ENCODE peak calls at places on chromosomes 7 and 10, in nine cellular contexts. Q is sigmoid colon, J is H1, E is breast epithelium, B is transverse colon, F is ovary, R is A549, Y is IMR-90, X is Peyer's patch. N is an unnamed sample.

GRCh38 chr7:130341882-130342281 is 2.7 kb upstream of the CPA5 start:
- DNase-seq in Q (no peak), J (no peak), E (no peak), B (no peak), F (no peak), R (no peak), Y (no peak), X (no peak), N (no peak)

GRCh38 chr7:98879198-98879988 is 1.1 kb downstream of the TRRAP start:
- DNase-seq in Q (no peak), J (no peak), E (no peak), B (peak; percentile 60), F (no peak), R (peak; percentile 36), Y (peak; percentile 17), X (peak; percentile 58), N (peak; percentile 73)

GRCh38 chr10:17504547-17505245 is 50.3 kb upstream of the ST8SIA6 start:
- DNase-seq in Q (no peak), J (no peak), E (no peak), B (no peak), F (no peak), R (no peak), Y (peak; percentile 84), X (no peak), N (no peak)

GRCh38 chr10:28681345-28681763 is 4.0 kb downstream of the BAMBI start:
- DNase-seq in Q (no peak), J (no peak), E (peak; percentile 58), B (no peak), F (no peak), R (no peak), Y (no peak), X (no peak), N (no peak)

GRCh38 chr7:121428857-121429489 is 32.9 kb upstream of the FAM3C start:
- DNase-seq in Q (no peak), J (no peak), E (no peak), B (no peak), F (no peak), R (no peak), Y (peak; percentile 10), X (no peak), N (no peak)

GRCh38 chr10:126421745-126422144 is 33.5 kb upstream of the ADAM12 start:
- DNase-seq in Q (no peak), J (no peak), E (no peak), B (no peak), F (no peak), R (no peak), Y (peak; percentile 90), X (no peak), N (no peak)

GRCh38 chr7:127905491-127906330 is 125.5 kb downstream of the LRRC4 start:
- DNase-seq in Q (no peak), J (no peak), E (no peak), B (no peak), F (no peak), R (no peak), Y (peak; percentile 76), X (no peak), N (no peak)

GRCh38 chr7:13115157-13115772 is 427.8 kb downstream of the ARL4A start:
- DNase-seq in Q (no peak), J (no peak), E (no peak), B (no peak), F (no peak), R (no peak), Y (peak; percentile 16), X (no peak), N (no peak)

GRCh38 chr10:65891073-65891981 is 1034.5 kb upstream of the LRRTM3 start:
- DNase-seq in Q (no peak), J (no peak), E (no peak), B (no peak), F (no peak), R (peak; percentile 4), Y (no peak), X (no peak), N (no peak)

GRCh38 chr10:130873636-130874035 is 437.9 kb downstream of the TCERG1L start:
- DNase-seq in Q (peak; percentile 37), J (no peak), E (no peak), B (no peak), F (no peak), R (no peak), Y (no peak), X (no peak), N (no peak)

GRCh38 chr7:23184709-23185354 is 3.0 kb downstream of the NUP42 start:
- DNase-seq in Q (no peak), J (no peak), E (no peak), B (peak; percentile 43), F (no peak), R (peak; percentile 22), Y (peak; percentile 51), X (no peak), N (peak; percentile 34)

GRCh38 chr10:98628241-98628640 is 181.5 kb upstream of the HPS1 start:
- DNase-seq in Q (no peak), J (no peak), E (no peak), B (no peak), F (no peak), R (no peak), Y (no peak), X (no peak), N (no peak)
- H3K4me3 ChIP-seq in Q (no peak overlapping the region), J (no peak overlapping the region), E (no peak overlapping the region), B (no peak overlapping the region), F (no peak overlapping the region), R (no peak overlapping the region), Y (no peak overlapping the region), X (no peak overlapping the region), N (no peak overlapping the region)

GRCh38 chr7:154695836-154696235 is 307.1 kb downstream of the PAXIP1 start:
- DNase-seq in Q (no peak), J (no peak), E (no peak), B (no peak), F (no peak), R (no peak), Y (no peak), X (no peak), N (no peak)

GRCh38 chr7:154698726-154699291 is 304.1 kb downstream of the PAXIP1 start:
- DNase-seq in Q (no peak), J (peak; percentile 31), E (no peak), B (no peak), F (no peak), R (peak; percentile 24), Y (no peak), X (no peak), N (no peak)

GRCh38 chr7:154699421-154699820 is 303.5 kb downstream of the PAXIP1 start:
- DNase-seq in Q (no peak), J (no peak), E (no peak), B (no peak), F (no peak), R (no peak), Y (no peak), X (no peak), N (no peak)

GRCh38 chr7:154693646-154694045 is 309.3 kb downstream of the PAXIP1 start:
- DNase-seq in Q (no peak), J (no peak), E (no peak), B (no peak), F (no peak), R (no peak), Y (no peak), X (no peak), N (no peak)

GRCh38 chr7:154696556-154696955 is 306.4 kb downstream of the PAXIP1 start:
- DNase-seq in Q (no peak), J (no peak), E (no peak), B (no peak), F (no peak), R (no peak), Y (no peak), X (no peak), N (no peak)
- TF ChIP-seq POLR2A in Q (no peak), J (no peak), E (no peak), B (no peak), F (no peak), R (no peak), Y (no peak), X (no peak), N (no peak)

GRCh38 chr10:71763352-71764127 is 9.8 kb downstream of the VSIR start:
- DNase-seq in Q (no peak), J (no peak), E (no peak), B (no peak), F (no peak), R (no peak), Y (peak; percentile 52), X (no peak), N (no peak)

GRCh38 chr10:71761541-71762113 is 11.7 kb downstream of the VSIR start:
- DNase-seq in Q (no peak), J (no peak), E (no peak), B (no peak), F (no peak), R (no peak), Y (no peak), X (no peak), N (no peak)

GRCh38 chr10:71757450-71757918 is 15.8 kb downstream of the VSIR start:
- DNase-seq in Q (no peak), J (no peak), E (no peak), B (no peak), F (no peak), R (no peak), Y (no peak), X (peak; percentile 87), N (no peak)

GRCh38 chr10:71762324-71762723 is 11.0 kb downstream of the VSIR start:
- DNase-seq in Q (no peak), J (no peak), E (no peak), B (no peak), F (no peak), R (no peak), Y (no peak), X (no peak), N (no peak)

GRCh38 chr10:71761105-71761511 is 12.2 kb downstream of the VSIR start:
- DNase-seq in Q (no peak), J (no peak), E (no peak), B (no peak), F (no peak), R (no peak), Y (no peak), X (no peak), N (no peak)
- H3K4me1 ChIP-seq in Q (peaks cover 63% of the 10 kb centered on the region), J (peaks cover 3% of the 10 kb centered on the region), E (peaks cover 6% of the 10 kb centered on the region), B (peaks cover 28% of the 10 kb centered on the region), F (peaks cover 21% of the 10 kb centered on the region), R (peaks cover 58% of the 10 kb centered on the region), Y (peaks cover 33% of the 10 kb centered on the region), X (peaks cover 29% of the 10 kb centered on the region), N (peaks cover 8% of the 10 kb centered on the region)

DNA sequence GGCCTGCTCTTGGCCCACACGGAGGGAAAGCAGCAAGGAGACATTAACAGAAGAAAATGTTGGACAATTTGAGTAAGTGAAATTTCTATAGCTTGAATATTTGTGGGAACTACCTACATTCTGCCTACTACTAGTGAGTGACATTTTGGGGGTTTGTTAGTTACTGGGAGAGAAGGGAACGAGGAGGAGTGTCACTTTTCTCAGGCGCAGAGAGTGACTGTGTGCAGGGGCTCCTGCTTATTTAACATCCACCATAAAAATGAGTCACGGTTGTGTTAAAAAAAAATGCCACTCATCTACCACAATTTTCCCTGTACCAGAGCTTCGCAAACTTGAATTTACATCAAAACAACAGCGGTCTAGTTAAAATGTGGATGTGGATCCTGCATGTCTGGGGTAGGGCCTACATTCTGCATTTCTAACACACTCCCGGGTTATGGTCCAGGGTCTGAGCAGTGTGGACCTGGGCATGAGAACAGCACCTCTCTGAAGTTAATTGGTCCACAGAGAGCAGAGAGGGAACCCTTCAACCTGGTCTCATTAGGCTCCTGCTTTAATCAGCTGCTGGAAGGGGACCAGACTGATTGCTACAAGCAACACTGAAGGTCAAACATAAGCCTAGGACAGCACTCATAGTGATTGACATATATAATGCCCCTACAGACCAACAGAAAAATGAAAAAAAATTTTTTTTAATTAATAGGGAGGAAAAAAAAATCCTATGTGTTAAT is 41.4 kb downstream of the ICA1 start:
- DNase-seq in Q (no peak), J (no peak), E (no peak), B (no peak), F (no peak), R (no peak), Y (no peak), X (no peak), N (no peak)
- H3K4me3 ChIP-seq in Q (no peak overlapping the region), J (no peak overlapping the region), E (no peak overlapping the region), B (no peak overlapping the region), F (no peak overlapping the region), R (no peak overlapping the region), Y (no peak overlapping the region), X (no peak overlapping the region), N (no peak overlapping the region)